ENCODE peak calls at places on chromosomes 12 and 14, in five cellular contexts. G is GM23338, V is astrocyte, H is HCT116, B is neural progenitor cell. Y is an unnamed sample.

GRCh38 chr12:2284857-2285256 is 232.1 kb downstream of the CACNA1C start:
- DNase-seq in G (peak; percentile 92), V (peak; percentile 70), H (peak; percentile 37), B (peak; percentile 87), Y (peak; percentile 88)

GRCh38 chr14:70086685-70087379 is 101.9 kb downstream of the SLC8A3 start:
- DNase-seq in G (peak; percentile 74), V (peak; percentile 12), H (peak; percentile 23), B (peak; percentile 65), Y (no peak)

GRCh38 chr14:101665478-101666078 is 95.9 kb upstream of the PPP2R5C start:
- DNase-seq in G (peak; percentile 71), V (peak; percentile 29), H (peak; percentile 57), B (peak; percentile 66), Y (no peak)

GRCh38 chr12:105820407-105821140 is 318.2 kb downstream of the NUAK1 start:
- DNase-seq in G (peak; percentile 14), V (peak; percentile 86), H (no peak), B (peak; percentile 13), Y (no peak)

GRCh38 chr12:68350753-68351152 is 18.6 kb upstream of the MDM1 start:
- DNase-seq in G (no peak), V (peak; percentile 59), H (no peak), B (no peak), Y (no peak)

GRCh38 chr12:116183741-116184141 is 93.8 kb downstream of the MED13L start:
- DNase-seq in G (no peak), V (peak; percentile 58), H (no peak), B (peak; percentile 43), Y (no peak)

GRCh38 chr14:57692671-57693070 is 173.2 kb downstream of the SLC35F4 start:
- DNase-seq in G (peak; percentile 39), V (peak; percentile 40), H (peak; percentile 49), B (peak; percentile 13), Y (no peak)

GRCh38 chr12:93108958-93109357 is 179.9 kb upstream of the EEA1 start:
- DNase-seq in G (no peak), V (no peak), H (no peak), B (no peak), Y (no peak)

GRCh38 chr14:104749111-104749649 is 3.8 kb upstream of the SIVA1 start:
- DNase-seq in G (no peak), V (peak; percentile 14), H (no peak), B (peak; percentile 42), Y (peak; percentile 94)

GRCh38 chr12:109770104-109770860 is 56.7 kb downstream of the FAM222A start:
- DNase-seq in G (no peak), V (no peak), H (no peak), B (no peak), Y (no peak)

GRCh38 chr12:121400332-121401139 is 618 bp downstream of the RNF34 start:
- DNase-seq in G (peak; percentile 66), V (peak; percentile 32), H (peak; percentile 22), B (peak; percentile 60), Y (peak; percentile 51)

GRCh38 chr12:41254546-41254945 is 66.4 kb downstream of the PDZRN4 start:
- DNase-seq in G (no peak), V (no peak), H (no peak), B (no peak), Y (no peak)

GRCh38 chr14:20327005-20327869 is 5.8 kb downstream of the CCNB1IP1 start:
- DNase-seq in G (peak; percentile 77), V (peak; percentile 29), H (peak; percentile 58), B (peak; percentile 65), Y (no peak)

GRCh38 chr14:97024300-97024699 is 227.1 kb downstream of the VRK1 start:
- DNase-seq in G (no peak), V (no peak), H (no peak), B (no peak), Y (no peak)

GRCh38 chr14:83559721-83560120 is 1970.2 kb upstream of the FLRT2 start:
- DNase-seq in G (no peak), V (peak; percentile 4), H (no peak), B (no peak), Y (no peak)

GRCh38 chr12:46303039-46303666 is 34.3 kb upstream of the SLC38A1 start:
- DNase-seq in G (peak; percentile 81), V (peak; percentile 8), H (peak; percentile 18), B (no peak), Y (peak; percentile 36)

GRCh38 chr12:130792926-130793849 is 45.9 kb downstream of the STX2 start:
- DNase-seq in G (peak; percentile 49), V (no peak), H (no peak), B (no peak), Y (no peak)

GRCh38 chr12:60194682-60195081 is 598.9 kb downstream of the SLC16A7 start:
- DNase-seq in G (no peak), V (peak; percentile 27), H (no peak), B (no peak), Y (no peak)

GRCh38 chr14:21915814-21916213 is 242.2 kb upstream of the OR4E1 start:
- DNase-seq in G (no peak), V (no peak), H (no peak), B (no peak), Y (no peak)

GRCh38 chr12:122848471-122849351 is 13.5 kb downstream of the HIP1R start:
- DNase-seq in G (no peak), V (no peak), H (no peak), B (no peak), Y (peak; percentile 73)

GRCh38 chr14:28577711-28578131 is 188.9 kb upstream of the FOXG1 start:
- DNase-seq in G (no peak), V (peak; percentile 94), H (no peak), B (no peak), Y (peak; percentile 36)

GRCh38 chr14:49924852-49925251 is 32.0 kb downstream of the ARF6 start:
- DNase-seq in G (no peak), V (no peak), H (no peak), B (no peak), Y (no peak)

GRCh38 chr12:127485528-127485927 is 781.4 kb upstream of the TMEM132C start:
- DNase-seq in G (no peak), V (peak; percentile 85), H (no peak), B (no peak), Y (peak; percentile 81)

GRCh38 chr12:70178038-70178437 is 65.2 kb upstream of the CNOT2 start:
- DNase-seq in G (no peak), V (no peak), H (no peak), B (no peak), Y (no peak)

GRCh38 chr12:96255077-96255476 is 60.9 kb downstream of the ELK3 start:
- DNase-seq in G (no peak), V (peak; percentile 43), H (no peak), B (no peak), Y (no peak)

GRCh38 chr12:102885043-102885932 is 31.8 kb downstream of the PAH start:
- DNase-seq in G (no peak), V (no peak), H (no peak), B (peak; percentile 78), Y (no peak)

GRCh38 chr12:118356809-118357326 is 15.8 kb downstream of the TAOK3 start:
- DNase-seq in G (no peak), V (peak; percentile 78), H (no peak), B (no peak), Y (peak; percentile 94)

GRCh38 chr12:60184096-60184495 is 588.3 kb downstream of the SLC16A7 start:
- DNase-seq in G (no peak), V (no peak), H (no peak), B (no peak), Y (no peak)

GRCh38 chr12:122861586-122861970 is 26.3 kb downstream of the HIP1R start:
- DNase-seq in G (no peak), V (no peak), H (no peak), B (no peak), Y (peak; percentile 78)

GRCh38 chr12:120984351-120984898 is 6.1 kb downstream of the HNF1A start:
- DNase-seq in G (peak; percentile 26), V (no peak), H (no peak), B (no peak), Y (no peak)

GRCh38 chr12:77388611-77389265 is 323.4 kb upstream of the E2F7 start:
- DNase-seq in G (no peak), V (peak; percentile 44), H (no peak), B (no peak), Y (no peak)

DNA sequence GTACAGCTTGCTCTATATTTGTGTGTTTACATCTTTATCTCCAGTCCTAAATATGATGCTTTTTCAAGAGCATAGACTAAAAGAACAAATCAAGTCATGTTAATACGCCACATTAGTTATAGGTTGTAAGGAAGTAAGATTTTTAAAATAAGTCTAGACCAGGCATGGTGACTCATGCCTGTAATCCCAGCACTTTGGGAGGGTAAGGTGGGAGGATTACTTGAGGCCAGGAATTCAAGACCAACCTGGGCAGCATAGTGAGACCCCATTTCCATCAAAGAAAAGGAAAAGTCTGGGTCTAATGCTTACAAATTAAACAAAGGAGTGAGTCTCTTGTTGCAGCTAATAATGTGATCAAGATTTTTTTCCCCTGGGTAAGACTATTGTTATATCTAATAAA is 118.9 kb downstream of the GPR135 start:
- DNase-seq in G (no peak), V (peak; percentile 38), H (no peak), B (no peak), Y (no peak)
- H2AFZ ChIP-seq in G (no peak overlapping the region), V (no peak overlapping the region), H (no peak overlapping the region), B (no peak overlapping the region), Y (no peak overlapping the region)

DNA sequence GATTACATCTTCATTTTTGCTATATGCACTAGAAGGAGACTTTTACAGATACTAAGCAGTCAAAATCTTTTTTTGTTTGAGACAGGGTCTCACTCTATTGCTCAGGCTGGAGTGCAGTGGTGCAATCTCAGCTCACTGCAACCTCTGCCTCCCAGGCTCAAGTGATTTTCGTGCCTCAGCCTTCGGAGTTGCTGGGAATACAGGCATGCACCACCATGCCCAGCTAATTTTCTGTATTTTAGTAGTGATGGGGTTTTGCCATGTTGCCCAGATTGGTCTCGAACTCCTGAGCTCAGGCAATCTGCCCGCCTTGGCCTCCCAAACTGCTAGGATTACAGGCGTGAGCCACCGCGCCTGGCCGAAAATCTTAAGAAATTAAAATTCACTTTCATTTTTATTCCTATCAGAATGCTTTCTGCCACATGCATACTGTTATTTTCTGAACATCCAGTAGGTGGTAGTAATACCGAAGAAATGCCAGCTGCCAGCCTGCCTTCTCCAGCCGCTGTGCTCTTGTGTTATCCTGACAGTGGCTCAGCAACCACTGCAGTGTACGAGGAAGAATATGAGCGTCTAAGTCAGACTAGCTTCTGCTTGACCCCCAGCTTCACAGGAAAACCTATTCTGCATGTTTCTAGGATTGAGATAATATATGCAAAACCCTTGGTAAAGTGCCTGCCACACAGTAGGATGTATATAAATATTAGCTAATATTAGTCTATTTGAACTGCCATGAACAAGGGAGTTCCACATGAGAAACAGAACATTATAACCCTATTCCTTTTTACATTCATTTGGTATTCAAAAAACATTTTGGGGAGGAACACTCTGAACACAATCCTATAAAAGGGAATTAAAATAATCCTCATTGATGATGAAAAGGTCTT is 54.2 kb downstream of the RPAP3 start:
- DNase-seq in G (peak; percentile 73), V (peak; percentile 35), H (peak; percentile 3), B (peak; percentile 71), Y (peak; percentile 48)
- H3K4me2 ChIP-seq in G (no peak overlapping the region), V (peak overlapping the region; percentile 17), H (no peak overlapping the region), B (no peak overlapping the region), Y (peak overlapping the region; percentile 68)

GRCh38 chr14:64713677-64714076 is 9.5 kb downstream of the PLEKHG3 start:
- DNase-seq in G (no peak), V (no peak), H (no peak), B (no peak), Y (no peak)
- H3K4me1 ChIP-seq in G (peaks cover 67% of the 10 kb centered on the region), V (peaks cover 34% of the 10 kb centered on the region), H (peaks cover 55% of the 10 kb centered on the region), B (peaks cover 43% of the 10 kb centered on the region), Y (no peaks in the 10 kb centered on the region)

DNA sequence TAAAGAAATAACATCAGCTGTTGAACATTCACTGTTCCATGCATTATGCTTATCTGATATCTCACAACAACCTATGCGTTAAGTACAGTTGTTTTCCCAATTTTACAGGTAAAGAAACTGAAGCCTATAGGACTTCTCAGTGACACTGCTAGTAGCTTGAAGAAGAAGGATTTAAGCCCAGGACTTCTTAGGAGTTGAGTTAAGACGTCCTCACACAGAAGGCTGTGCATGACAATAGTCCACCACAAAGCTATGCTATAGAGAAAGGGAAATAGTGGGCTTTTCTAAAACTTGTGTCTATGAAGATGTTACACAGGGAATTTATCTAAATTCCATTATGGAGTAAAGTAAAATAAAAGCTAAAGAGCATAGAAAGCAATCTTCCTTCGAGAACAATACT is 120.5 kb upstream of the RASSF8 start:
- DNase-seq in G (peak; percentile 9), V (no peak), H (no peak), B (no peak), Y (no peak)
- H2AFZ ChIP-seq in G (no peak overlapping the region), V (no peak overlapping the region), H (no peak overlapping the region), B (peak overlapping the region; percentile 14), Y (no peak overlapping the region)